ENCODE peak calls at places on chromosomes 12 and 14, in seven cellular contexts. U is T-helper 1 cell; Z is HCT116; A is activated naive CD8-positive, alpha-beta T cell treated with anti-CD3 and anti-CD28 coated beads, Interleukin-2, amount 50 U/mL, for 24 hours; F is GM18507; K is activated T-cell treated with anti-CD3 and anti-CD28 coated beads, Interleukin-2, amount 50 U/mL, for 72 hours; M is NCI-H1105. G is an unnamed sample.
A peak's percentile ranks its signal among the peaks of the same experiment; 100 is the strongest.

GRCh38 chr14:54981698-54982097 is 45.2 kb downstream of the WDHD1 start:
- DNase-seq in U (no peak), Z (no peak), A (no peak), F (no peak), K (no peak), M (no peak), G (no peak)

GRCh38 chr14:104660597-104660996 is 28.8 kb upstream of the INF2 start:
- DNase-seq in U (no peak), Z (no peak), A (no peak), F (no peak), K (no peak), M (no peak), G (peak; percentile 24)

GRCh38 chr12:103830025-103830725 is 10.9 kb downstream of the NT5DC3 start:
- DNase-seq in U (no peak), Z (no peak), A (no peak), F (no peak), K (no peak), M (no peak), G (no peak)

GRCh38 chr12:111404362-111405148 is 1.2 kb upstream of the SH2B3 start:
- DNase-seq in U (no peak), Z (no peak), A (peak; percentile 88), F (no peak), K (peak; percentile 60), M (no peak), G (peak; percentile 92)

GRCh38 chr12:94875525-94875924 is 128.0 kb downstream of the NDUFA12 start:
- DNase-seq in U (no peak), Z (peak; percentile 65), A (no peak), F (peak; percentile 48), K (peak; percentile 23), M (peak; percentile 6), G (peak; percentile 27)

GRCh38 chr12:16606201-16606849 is 363 bp upstream of the LMO3 start:
- DNase-seq in U (no peak), Z (no peak), A (no peak), F (no peak), K (no peak), M (peak; percentile 49), G (no peak)

GRCh38 chr12:9900930-9901329 is 19.6 kb downstream of the KLRF2 start:
- DNase-seq in U (no peak), Z (no peak), A (no peak), F (no peak), K (no peak), M (no peak), G (no peak)

GRCh38 chr14:49959822-49960408 is 67.0 kb downstream of the ARF6 start:
- DNase-seq in U (no peak), Z (no peak), A (no peak), F (no peak), K (no peak), M (peak; percentile 76), G (peak; percentile 42)

GRCh38 chr14:53655080-53655785 is 301.4 kb downstream of the BMP4 start:
- DNase-seq in U (no peak), Z (no peak), A (no peak), F (no peak), K (no peak), M (no peak), G (no peak)

GRCh38 chr14:104138098-104138890 is at the start of gene KIF26A:
- DNase-seq in U (no peak), Z (peak; percentile 51), A (peak; percentile 53), F (no peak), K (peak; percentile 26), M (peak; percentile 73), G (peak; percentile 51)

GRCh38 chr12:132153501-132154340 is 9.5 kb downstream of the NOC4L start:
- DNase-seq in U (peak; percentile 47), Z (no peak), A (peak; percentile 70), F (peak; percentile 66), K (peak; percentile 69), M (peak; percentile 79), G (peak; percentile 79)

GRCh38 chr12:9699898-9700605 is 30.5 kb downstream of the CLEC2D start:
- DNase-seq in U (no peak), Z (no peak), A (no peak), F (no peak), K (no peak), M (no peak), G (no peak)

GRCh38 chr14:35332517-35333346 is 40.5 kb downstream of the PSMA6 start:
- DNase-seq in U (no peak), Z (no peak), A (peak; percentile 69), F (no peak), K (peak; percentile 77), M (no peak), G (peak; percentile 83)

GRCh38 chr14:58280954-58281787 is 17.2 kb upstream of the ARID4A start:
- DNase-seq in U (no peak), Z (no peak), A (no peak), F (no peak), K (peak; percentile 56), M (no peak), G (peak; percentile 42)

GRCh38 chr12:50102648-50103309 is 1.0 kb upstream of the GPD1 start:
- DNase-seq in U (no peak), Z (no peak), A (no peak), F (no peak), K (no peak), M (no peak), G (no peak)

GRCh38 chr12:77133566-77133965 is 68.2 kb upstream of the E2F7 start:
- DNase-seq in U (no peak), Z (no peak), A (peak; percentile 3), F (no peak), K (no peak), M (no peak), G (peak; percentile 35)

GRCh38 chr12:51517800-51518199 is 73.2 kb upstream of the SCN8A start:
- DNase-seq in U (no peak), Z (no peak), A (no peak), F (no peak), K (no peak), M (no peak), G (no peak)

GRCh38 chr12:127655691-127656090 is 611.3 kb upstream of the TMEM132C start:
- DNase-seq in U (no peak), Z (no peak), A (no peak), F (no peak), K (no peak), M (no peak), G (no peak)

GRCh38 chr14:61923348-61923747 is 161.1 kb downstream of the SNAPC1 start:
- DNase-seq in U (no peak), Z (no peak), A (no peak), F (no peak), K (no peak), M (no peak), G (no peak)

GRCh38 chr12:116358850-116359761 is 81.6 kb upstream of the MED13L start:
- DNase-seq in U (peak; percentile 32), Z (peak; percentile 82), A (peak; percentile 74), F (peak; percentile 37), K (peak; percentile 69), M (peak; percentile 2), G (peak; percentile 78)

GRCh38 chr12:47088021-47088944 is 8.5 kb upstream of the AMIGO2 start:
- DNase-seq in U (no peak), Z (no peak), A (no peak), F (no peak), K (no peak), M (peak; percentile 91), G (no peak)

GRCh38 chr14:78530078-78530477 is 359.9 kb downstream of the NRXN3 start:
- DNase-seq in U (no peak), Z (no peak), A (peak; percentile 4), F (no peak), K (no peak), M (no peak), G (peak; percentile 27)

GRCh38 chr12:118346895-118347294 is 25.8 kb downstream of the TAOK3 start:
- DNase-seq in U (no peak), Z (no peak), A (no peak), F (no peak), K (no peak), M (no peak), G (no peak)

GRCh38 chr14:24911324-24912095 is 138.4 kb downstream of the STXBP6 start:
- DNase-seq in U (no peak), Z (no peak), A (no peak), F (no peak), K (no peak), M (peak; percentile 12), G (no peak)